ENCODE peak calls at places on chromosomes 16 and 17, in seven cellular contexts. P is mammary epithelial cell, K is mesendoderm, C is MM.1S, B is K562, U is fibroblast of lung, G is GM23338. Z is an unnamed sample.

GRCh38 chr17:72126575-72127486 is 6.0 kb downstream of the SOX9 start:
- DNase-seq in P (peak; percentile 88), K (no peak), C (peak; percentile 21), B (no peak), U (peak; percentile 73), G (no peak), Z (peak; percentile 89)

GRCh38 chr16:2184346-2184745 is 12.1 kb downstream of the CASKIN1 start:
- DNase-seq in P (no peak), K (no peak), C (no peak), B (no peak), U (no peak), G (no peak), Z (no peak)

GRCh38 chr16:24896439-24896838 is 50.7 kb downstream of the SLC5A11 start:
- DNase-seq in P (no peak), K (no peak), C (no peak), B (no peak), U (no peak), G (no peak), Z (no peak)

GRCh38 chr17:31405941-31406371 is 14.5 kb downstream of the RAB11FIP4 start:
- DNase-seq in P (no peak), K (peak; percentile 30), C (no peak), B (no peak), U (no peak), G (peak; percentile 73), Z (no peak)

GRCh38 chr16:25886598-25886997 is 194.8 kb downstream of the HS3ST4 start:
- DNase-seq in P (no peak), K (no peak), C (peak; percentile 90), B (no peak), U (no peak), G (no peak), Z (no peak)

GRCh38 chr17:27323538-27324212 is 29.8 kb downstream of the WSB1 start:
- DNase-seq in P (peak; percentile 39), K (peak; percentile 66), C (no peak), B (peak; percentile 46), U (peak; percentile 86), G (peak; percentile 48), Z (no peak)

GRCh38 chr17:70184770-70185169 is 15.4 kb downstream of the KCNJ2 start:
- DNase-seq in P (peak; percentile 76), K (no peak), C (no peak), B (no peak), U (peak; percentile 60), G (no peak), Z (peak; percentile 45)

GRCh38 chr16:81831722-81832126 is 52.6 kb downstream of the PLCG2 start:
- DNase-seq in P (no peak), K (peak; percentile 43), C (peak; percentile 82), B (no peak), U (no peak), G (peak; percentile 34), Z (peak; percentile 20)

GRCh38 chr17:80362428-80363119 is 52.4 kb upstream of the ENDOV start:
- DNase-seq in P (no peak), K (no peak), C (no peak), B (peak; percentile 23), U (peak; percentile 83), G (no peak), Z (peak; percentile 29)

GRCh38 chr17:49337900-49338299 is 24.1 kb downstream of the ZNF652 start:
- DNase-seq in P (no peak), K (no peak), C (no peak), B (no peak), U (no peak), G (no peak), Z (peak; percentile 68)

GRCh38 chr17:19238167-19238505 is 970 bp downstream of the EPN2 start:
- DNase-seq in P (peak; percentile 32), K (peak; percentile 60), C (peak; percentile 10), B (no peak), U (no peak), G (peak; percentile 73), Z (no peak)

GRCh38 chr16:68230176-68230571 is 5.8 kb downstream of the ESRP2 start:
- DNase-seq in P (no peak), K (no peak), C (no peak), B (no peak), U (no peak), G (no peak), Z (no peak)

GRCh38 chr17:44840936-44841335 is 6.7 kb upstream of the HIGD1B start:
- DNase-seq in P (no peak), K (peak; percentile 23), C (no peak), B (no peak), U (no peak), G (no peak), Z (no peak)

GRCh38 chr16:15946257-15947044 is 3.0 kb upstream of the ABCC1 start:
- DNase-seq in P (peak; percentile 80), K (no peak), C (no peak), B (no peak), U (peak; percentile 82), G (no peak), Z (peak; percentile 89)

GRCh38 chr17:39591958-39592954 is 15.5 kb downstream of the NEUROD2 start:
- DNase-seq in P (peak; percentile 40), K (peak; percentile 83), C (peak; percentile 40), B (peak; percentile 59), U (peak; percentile 55), G (peak; percentile 96), Z (peak; percentile 36)

GRCh38 chr16:57263585-57264351 is 18.7 kb downstream of the ARL2BP start:
- DNase-seq in P (no peak), K (no peak), C (no peak), B (no peak), U (no peak), G (no peak), Z (no peak)

GRCh38 chr16:57264950-57265371 is 19.5 kb downstream of the PLLP start:
- DNase-seq in P (no peak), K (no peak), C (no peak), B (no peak), U (no peak), G (no peak), Z (no peak)

GRCh38 chr16:57264381-57264780 is 19.3 kb downstream of the ARL2BP start:
- DNase-seq in P (no peak), K (no peak), C (no peak), B (no peak), U (no peak), G (no peak), Z (no peak)

GRCh38 chr16:57266531-57267268 is 17.8 kb downstream of the PLLP start:
- DNase-seq in P (no peak), K (no peak), C (no peak), B (no peak), U (no peak), G (no peak), Z (no peak)

DNA sequence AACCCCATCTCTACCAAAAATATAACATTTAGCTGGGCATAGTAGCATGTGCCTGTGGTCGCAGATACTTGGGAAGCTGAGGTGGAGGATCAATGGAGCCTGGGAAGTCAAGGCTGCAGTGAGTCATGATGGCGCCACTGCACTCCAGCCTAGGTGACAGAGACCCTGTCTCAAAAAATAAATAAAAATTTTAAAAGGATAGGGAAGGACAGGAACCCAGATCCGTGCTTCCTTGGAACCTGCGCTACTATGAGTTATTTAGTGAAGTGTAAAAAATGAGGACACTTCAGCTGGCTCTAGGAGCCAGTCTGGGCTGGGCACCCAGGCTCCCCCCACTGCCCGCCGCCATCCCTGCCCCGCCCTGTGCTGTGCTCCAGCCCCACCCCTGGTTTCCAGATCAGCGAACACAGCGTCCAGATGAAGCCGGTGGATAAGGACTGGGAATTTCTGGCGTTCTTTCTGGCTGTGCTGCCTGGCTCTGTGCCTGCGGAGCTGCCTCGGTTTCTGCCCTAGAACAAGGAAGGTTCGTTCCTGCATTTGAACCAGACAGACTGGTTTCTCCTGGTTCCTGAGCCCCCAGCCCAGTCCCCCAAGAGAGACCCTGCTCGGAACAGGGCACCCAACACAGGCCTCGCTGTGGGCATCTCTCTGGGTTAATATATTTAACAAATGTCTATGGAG is 18.5 kb downstream of the PLLP start:
- DNase-seq in P (peak; percentile 58), K (no peak), C (no peak), B (peak; percentile 87), U (no peak), G (no peak), Z (peak; percentile 61)
- H3K4me2 ChIP-seq in P (peak overlapping the region; percentile 38), K (no peak overlapping the region), C (no peak overlapping the region), B (peak overlapping the region; percentile 42), U (no peak overlapping the region), G (no peak overlapping the region), Z (peak overlapping the region; percentile 47)

DNA sequence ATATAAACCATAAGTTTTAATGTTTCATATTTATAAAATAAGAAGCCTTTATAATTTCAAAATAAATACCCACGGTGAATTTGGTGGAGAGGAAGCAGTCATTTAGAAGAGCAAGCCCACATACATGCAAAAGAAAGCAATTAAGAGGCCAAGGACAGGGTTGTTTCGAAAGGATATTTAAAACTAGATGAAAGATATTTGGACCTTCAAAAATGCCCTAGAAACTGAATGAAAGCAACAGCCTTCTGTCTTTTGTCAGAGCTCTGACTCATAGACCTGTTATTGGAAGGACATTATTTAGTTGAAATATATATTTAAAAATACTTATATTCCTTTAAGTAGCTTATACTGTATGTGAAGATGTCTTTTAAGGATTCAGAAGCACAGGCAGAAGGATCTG is 8.6 kb upstream of the METTL9 start:
- DNase-seq in P (no peak), K (no peak), C (no peak), B (no peak), U (no peak), G (no peak), Z (no peak)
- H3K4me2 ChIP-seq in P (no peak overlapping the region), K (no peak overlapping the region), C (no peak overlapping the region), B (no peak overlapping the region), U (no peak overlapping the region), G (no peak overlapping the region), Z (no peak overlapping the region)

DNA sequence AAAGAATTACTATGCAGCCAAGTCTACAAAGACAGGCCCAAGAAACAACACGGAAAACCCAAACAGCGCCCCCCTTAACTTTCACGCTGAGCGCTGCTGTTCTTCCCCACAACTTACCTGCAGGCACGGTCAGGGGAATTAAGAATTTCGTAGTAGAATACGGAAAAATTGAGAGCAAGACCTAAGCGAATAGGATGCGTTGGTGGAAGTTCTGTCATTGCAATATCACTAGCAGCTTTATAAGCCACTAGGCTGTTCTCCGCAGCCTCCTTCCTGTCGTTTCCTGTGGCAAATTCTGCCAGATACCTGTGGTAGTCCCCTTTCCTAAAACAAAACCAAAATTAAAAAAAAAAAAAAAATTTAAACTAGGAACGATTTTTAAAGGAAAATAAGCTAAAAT is 39.0 kb downstream of the YWHAE start:
- DNase-seq in P (no peak), K (no peak), C (no peak), B (no peak), U (no peak), G (peak; percentile 15), Z (no peak)
- H3K4me2 ChIP-seq in P (no peak overlapping the region), K (no peak overlapping the region), C (no peak overlapping the region), B (no peak overlapping the region), U (no peak overlapping the region), G (no peak overlapping the region), Z (no peak overlapping the region)

GRCh38 chr16:87780385-87780989 is 14.7 kb upstream of the KLHDC4 start:
- DNase-seq in P (peak; percentile 68), K (no peak), C (peak; percentile 47), B (peak; percentile 33), U (no peak), G (no peak), Z (peak; percentile 66)
- H3K4me2 ChIP-seq in P (peak overlapping the region; percentile 17), K (no peak overlapping the region), C (peak overlapping the region; percentile 57), B (peak overlapping the region; percentile 30), U (no peak overlapping the region), G (no peak overlapping the region), Z (peak overlapping the region; percentile 69)